ENCODE peak calls at places on chromosomes 13 and 19, in five cellular contexts. W is K562, R is A549, Y is NB4, Z is HepG2. C is an unnamed sample.

GRCh38 chr19:4579389-4579788 is 19.9 kb upstream of the SEMA6B start:
- DNase-seq in W (no peak), R (no peak), Y (no peak), Z (no peak), C (no peak)

GRCh38 chr13:106263801-106264200 is 271.7 kb downstream of the EFNB2 start:
- DNase-seq in W (no peak), R (no peak), Y (no peak), Z (no peak), C (no peak)

GRCh38 chr19:52962394-52963228 is at the start of gene ZNF816:
- DNase-seq in W (peak), R (no peak), Y (peak), Z (peak), C (peak)

GRCh38 chr19:47226426-47227346 is 4.3 kb downstream of the BBC3 start:
- DNase-seq in W (peak), R (peak), Y (peak), Z (peak), C (peak)

GRCh38 chr13:98820744-98821371 is 68.4 kb upstream of the SLC15A1 start:
- DNase-seq in W (no peak), R (no peak), Y (no peak), Z (no peak), C (no peak)

GRCh38 chr13:68152414-68152813 is 922.3 kb upstream of the PCDH9 start:
- DNase-seq in W (no peak), R (no peak), Y (no peak), Z (no peak), C (no peak)

GRCh38 chr13:60267498-60268202 is 103.9 kb upstream of the DIAPH3 start:
- DNase-seq in W (no peak), R (no peak), Y (no peak), Z (no peak), C (peak)

GRCh38 chr19:38792250-38793111 is 3.5 kb downstream of the LGALS7B start:
- DNase-seq in W (no peak), R (no peak), Y (no peak), Z (no peak), C (no peak)

GRCh38 chr19:35206855-35207254 is 21.7 kb downstream of the FAM187B start:
- DNase-seq in W (no peak), R (no peak), Y (no peak), Z (no peak), C (no peak)

GRCh38 chr19:1699998-1700732 is 47.8 kb upstream of the TCF3 start:
- DNase-seq in W (no peak), R (no peak), Y (no peak), Z (no peak), C (no peak)

GRCh38 chr13:95437561-95437960 is 115.0 kb upstream of the CLDN10 start:
- DNase-seq in W (peak), R (no peak), Y (no peak), Z (no peak), C (peak)

GRCh38 chr13:69274231-69274630 is 833.4 kb upstream of the ATXN8OS start:
- DNase-seq in W (no peak), R (no peak), Y (no peak), Z (no peak), C (no peak)

GRCh38 chr13:30212256-30212655 is 95.1 kb downstream of the KATNAL1 start:
- DNase-seq in W (no peak), R (no peak), Y (no peak), Z (no peak), C (no peak)

GRCh38 chr13:48511621-48512232 is 21.2 kb downstream of the RCBTB2 start:
- DNase-seq in W (no peak), R (no peak), Y (no peak), Z (no peak), C (peak)

GRCh38 chr19:40380199-40381037 is 9.6 kb downstream of the HIPK4 start:
- DNase-seq in W (no peak), R (no peak), Y (no peak), Z (no peak), C (no peak)

GRCh38 chr13:22801402-22802003 is 379.3 kb upstream of the SGCG start:
- DNase-seq in W (no peak), R (no peak), Y (peak), Z (peak), C (peak)

GRCh38 chr19:8517551-8518442 is 3.8 kb upstream of the ZNF414 start:
- DNase-seq in W (no peak), R (no peak), Y (peak), Z (no peak), C (no peak)

GRCh38 chr13:86080340-86080995 is 281.2 kb upstream of the SLITRK6 start:
- DNase-seq in W (no peak), R (no peak), Y (no peak), Z (no peak), C (no peak)

GRCh38 chr19:752652-753517 is 2.0 kb downstream of the MISP start:
- DNase-seq in W (peak), R (peak), Y (peak), Z (peak), C (no peak)

GRCh38 chr19:389935-390289 is 19.0 kb downstream of the C2CD4C start:
- DNase-seq in W (no peak), R (no peak), Y (no peak), Z (no peak), C (no peak)

GRCh38 chr13:38674208-38674607 is 12.7 kb upstream of the FREM2 start:
- DNase-seq in W (no peak), R (no peak), Y (no peak), Z (no peak), C (no peak)

GRCh38 chr13:37869756-37870488 is at the start of gene TRPC4:
- DNase-seq in W (peak), R (peak), Y (peak), Z (peak), C (peak)

GRCh38 chr13:49495783-49496762 is at the start of gene PHF11:
- DNase-seq in W (peak), R (peak), Y (peak), Z (peak), C (peak)

GRCh38 chr13:35917252-35917941 is 213.8 kb downstream of the DCLK1 start:
- DNase-seq in W (no peak), R (no peak), Y (no peak), Z (no peak), C (no peak)

GRCh38 chr13:98504371-98504963 is 72.4 kb downstream of the STK24 start:
- DNase-seq in W (no peak), R (no peak), Y (peak), Z (no peak), C (no peak)

DNA sequence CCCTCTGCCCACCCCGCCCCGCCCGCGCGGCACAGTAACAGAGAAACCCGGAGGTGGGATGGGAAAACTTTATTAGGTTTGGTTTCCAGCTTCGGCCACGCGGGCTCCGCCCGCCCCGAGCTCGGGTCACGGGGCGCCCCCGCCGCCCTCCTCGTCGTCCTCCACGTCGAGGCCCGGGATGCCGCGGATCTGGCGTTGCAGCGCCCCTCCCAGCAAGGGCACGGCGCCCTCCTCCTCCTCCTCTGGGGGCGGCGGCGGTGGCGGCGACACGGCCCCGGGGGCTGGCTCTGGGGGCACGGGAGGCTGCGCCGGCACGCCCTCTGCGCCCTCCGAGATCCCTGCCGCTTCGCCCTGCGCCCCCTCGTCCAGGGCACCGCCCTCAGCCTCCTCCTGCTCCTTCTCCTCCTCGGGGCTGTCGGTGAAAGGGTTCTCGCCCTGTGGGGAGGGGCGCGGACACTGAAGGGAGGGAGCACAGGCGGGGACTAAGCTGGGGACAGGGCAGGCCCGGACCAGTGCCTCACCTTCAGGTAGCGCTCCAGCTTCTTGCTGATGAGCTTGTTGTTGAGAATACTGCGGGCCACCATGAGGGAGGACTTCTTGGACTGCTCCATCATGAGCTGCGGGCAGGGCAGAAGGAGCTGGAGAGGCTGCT is 535 bp upstream of the AKAP8 start:
- DNase-seq in W (peak), R (peak), Y (peak), Z (peak), C (peak)
- TF ChIP-seq MYC in W (peak), R (no peak), Y (peak), Z (no peak), C (no peak)

DNA sequence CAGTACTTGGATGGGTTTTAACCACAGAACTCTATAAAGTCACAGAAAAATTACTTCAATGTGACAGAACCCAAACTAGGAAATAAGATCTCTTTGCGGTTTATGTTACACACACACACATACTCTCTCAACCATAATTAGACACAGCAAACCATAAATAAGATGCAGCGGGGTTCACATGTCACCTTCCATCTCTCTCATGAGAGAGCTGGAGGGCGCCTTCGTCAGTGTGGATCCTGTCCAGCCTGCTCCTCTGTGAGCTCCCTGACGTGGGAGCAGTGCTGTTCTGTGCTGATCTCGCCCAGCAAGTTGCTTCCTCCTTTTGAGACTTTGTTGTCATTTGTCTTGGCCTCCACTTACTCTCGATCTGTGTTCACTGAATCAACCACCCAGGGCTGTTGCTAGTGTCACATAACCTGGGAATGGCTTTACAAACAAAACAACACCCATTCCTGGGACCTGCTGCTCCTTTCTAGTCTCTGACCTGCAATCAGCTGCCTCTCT is 204.9 kb upstream of the KL start:
- DNase-seq in W (no peak), R (no peak), Y (peak), Z (no peak), C (no peak)
- TF ChIP-seq MYC in W (no peak), R (no peak), Y (no peak), Z (no peak), C (no peak)

GRCh38 chr19:49106648-49107135 is 7.5 kb upstream of the LIN7B start:
- DNase-seq in W (no peak), R (peak), Y (peak), Z (peak), C (peak)
- TF ChIP-seq MYC in W (peak), R (no peak), Y (no peak), Z (no peak), C (no peak)

DNA sequence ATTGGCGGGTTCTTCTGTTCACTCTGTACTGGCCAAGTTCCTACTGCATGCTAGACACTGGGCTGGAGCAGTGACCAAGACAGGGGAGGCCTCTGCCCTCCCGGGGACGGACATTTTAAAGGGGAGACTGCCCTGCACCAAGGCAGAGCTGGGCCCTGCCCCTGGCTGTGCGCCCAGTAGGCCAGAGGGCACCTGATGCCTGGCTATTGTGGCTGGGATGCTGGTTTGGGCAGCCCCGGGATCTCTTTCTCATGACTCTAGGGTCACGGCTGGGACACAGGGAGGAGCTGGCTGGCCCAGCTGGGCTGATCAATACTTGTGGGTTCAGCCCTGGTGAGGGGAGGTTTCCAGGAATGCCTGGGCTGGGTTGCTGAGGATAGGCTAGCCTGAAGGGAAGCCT is 17.7 kb downstream of the LIPE start:
- DNase-seq in W (no peak), R (no peak), Y (no peak), Z (no peak), C (no peak)
- TF ChIP-seq MYC in W (no peak), R (no peak), Y (no peak), Z (no peak), C (no peak)

DNA sequence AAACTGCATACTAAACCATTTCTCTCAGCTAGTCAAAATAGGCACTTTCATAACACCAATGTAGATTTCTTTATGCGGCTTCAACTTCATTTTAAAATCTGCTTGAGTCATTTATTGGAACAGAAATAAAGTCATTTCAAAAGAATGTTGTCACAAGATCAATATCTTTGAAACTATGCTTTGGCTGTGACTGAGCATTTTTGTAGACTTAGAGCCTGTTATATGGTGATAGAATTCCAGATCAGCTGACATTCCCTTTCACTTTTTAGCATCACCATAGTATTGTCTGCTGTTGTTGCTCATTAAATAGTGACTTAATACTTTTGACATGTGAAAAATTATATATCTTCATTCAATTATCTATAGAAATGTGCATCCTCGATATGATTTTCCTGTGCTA is 279.2 kb upstream of the PRR20A start:
- DNase-seq in W (no peak), R (no peak), Y (no peak), Z (peak), C (peak)
- TF ChIP-seq MYC in W (no peak), R (no peak), Y (no peak), Z (no peak), C (no peak)

C was measured in endothelial cell of umbilical vein.